ENCODE peak calls at places on chromosomes 6 and 20, in six cellular contexts. B is mammary epithelial cell, T is IMR-90, E is MM.1S, S is colonic mucosa, V is endothelial cell of umbilical vein. O is an unnamed sample.

GRCh38 chr6:43838276-43839036 is 68.4 kb downstream of the VEGFA start:
- DNase-seq in E (peak), V (peak), T (peak), B (peak), S (no peak), O (peak)

GRCh38 chr6:142441716-142442115 is 139.9 kb downstream of the ADGRG6 start:
- DNase-seq in V (no peak), B (no peak), E (no peak), T (no peak), S (no peak), O (no peak)

GRCh38 chr6:96943535-96943934 is 19.0 kb downstream of the KLHL32 start:
- DNase-seq in E (no peak), B (no peak), S (no peak), V (no peak), T (no peak), O (no peak)

GRCh38 chr6:132247381-132248159 is 153.7 kb downstream of the MOXD1 start:
- DNase-seq in V (no peak), S (no peak), T (peak), B (no peak), E (no peak), O (no peak)

GRCh38 chr6:133835901-133836300 is 53.0 kb upstream of the TCF21 start:
- DNase-seq in E (no peak), S (no peak), V (no peak), B (no peak), T (peak), O (no peak)

GRCh38 chr6:108116424-108116780 is 41.9 kb upstream of the OSTM1 start:
- DNase-seq in S (no peak), T (no peak), B (no peak), V (no peak), E (no peak), O (no peak)

GRCh38 chr6:107576852-107577251 is 86.9 kb downstream of the SOBP start:
- DNase-seq in V (peak), S (no peak), T (peak), B (peak), E (no peak), O (no peak)

GRCh38 chr6:22877946-22878705 is 308.8 kb downstream of the HDGFL1 start:
- DNase-seq in E (no peak), V (no peak), B (no peak), T (peak), S (no peak), O (peak)

GRCh38 chr6:154878866-154879491 is 116.1 kb upstream of the TIAM2 start:
- DNase-seq in B (peak), T (peak), V (no peak), S (no peak), E (no peak), O (no peak)

GRCh38 chr20:57809149-57809548 is 99.3 kb upstream of the PMEPA1 start:
- DNase-seq in B (no peak), E (no peak), V (no peak), S (no peak), T (no peak), O (no peak)

GRCh38 chr6:32843321-32843978 is 397 bp downstream of the PSMB8 start:
- DNase-seq in B (no peak), E (no peak), T (no peak), S (no peak), V (no peak), O (peak)

GRCh38 chr6:27605401-27606342 is 132.8 kb upstream of the ZNF184 start:
- DNase-seq in T (peak), B (peak), V (peak), E (no peak), S (peak), O (peak)

GRCh38 chr6:147167009-147167408 is 37.2 kb upstream of the STXBP5 start:
- DNase-seq in V (no peak), S (no peak), T (peak), B (no peak), E (no peak), O (no peak)

GRCh38 chr6:119463081-119463626 is 113.6 kb upstream of the MAN1A1 start:
- DNase-seq in T (no peak), E (peak), S (no peak), B (no peak), V (no peak), O (no peak)

GRCh38 chr6:168785720-168786511 is 344.9 kb downstream of the SMOC2 start:
- DNase-seq in B (no peak), V (no peak), S (no peak), E (no peak), T (no peak), O (no peak)

GRCh38 chr6:113672691-113673149 is 184.4 kb upstream of the MARCKS start:
- DNase-seq in T (peak), E (no peak), S (no peak), V (peak), B (no peak), O (no peak)

GRCh38 chr20:25085756-25086495 is 4.0 kb upstream of the VSX1 start:
- DNase-seq in T (no peak), S (no peak), B (no peak), V (no peak), E (no peak), O (no peak)

GRCh38 chr6:69105288-69105687 is 470.2 kb downstream of the ADGRB3 start:
- DNase-seq in T (no peak), E (no peak), B (no peak), S (no peak), V (no peak), O (peak)
- TF ChIP-seq CTCF in T (peak), E (no peak), B (no peak), S (no peak), V (no peak), O (peak)

DNA sequence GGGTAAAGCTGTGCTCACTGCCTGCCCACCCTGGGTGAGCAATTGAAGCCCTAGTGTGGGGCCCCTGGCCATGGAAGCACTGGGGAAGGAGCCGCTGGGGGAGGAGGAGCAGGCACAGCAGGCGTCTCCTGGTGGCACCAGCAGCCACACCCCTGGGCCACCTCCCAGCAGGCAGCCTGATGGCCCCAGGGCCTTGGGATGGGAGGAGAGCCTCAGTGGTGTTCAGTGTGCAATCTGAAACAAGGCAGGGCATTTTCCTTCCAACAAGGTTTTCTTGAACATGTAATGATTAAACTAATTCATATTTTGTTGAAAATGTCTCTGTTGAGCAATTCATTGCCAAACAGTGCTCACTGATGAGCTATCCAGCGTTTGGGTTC is 151.0 kb downstream of the ZDHHC14 start:
- DNase-seq in B (no peak), T (no peak), E (no peak), S (peak), V (no peak), O (no peak)
- H3K9ac ChIP-seq in B (no peak), T (no peak), E (no peak), S (no peak), V (no peak), O (no peak)

DNA sequence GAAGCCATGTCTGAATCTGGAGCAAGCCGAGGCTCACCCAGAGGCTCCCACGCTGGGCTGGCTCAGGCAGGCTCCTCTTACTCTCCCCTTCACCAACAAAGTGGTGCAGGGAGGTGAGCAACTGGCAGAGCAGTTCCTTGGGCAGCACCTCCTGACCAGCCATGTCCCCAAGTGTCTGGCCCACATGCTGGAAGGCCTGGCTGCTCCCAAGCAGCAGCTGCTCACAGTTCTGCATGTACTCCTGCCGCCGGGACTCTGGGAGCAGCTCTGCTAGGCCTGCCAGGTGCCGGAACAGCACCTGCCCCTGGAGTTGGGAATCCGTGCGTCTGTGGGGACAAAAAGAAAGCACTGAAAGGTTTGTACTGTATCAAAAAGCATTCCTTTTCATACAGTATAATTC is 57.1 kb upstream of the LYRM2 start:
- DNase-seq in B (no peak), T (no peak), E (no peak), S (no peak), V (no peak), O (no peak)
- H3K27ac ChIP-seq in B (no peak), T (no peak), E (no peak), S (no peak), V (no peak), O (no peak)

DNA sequence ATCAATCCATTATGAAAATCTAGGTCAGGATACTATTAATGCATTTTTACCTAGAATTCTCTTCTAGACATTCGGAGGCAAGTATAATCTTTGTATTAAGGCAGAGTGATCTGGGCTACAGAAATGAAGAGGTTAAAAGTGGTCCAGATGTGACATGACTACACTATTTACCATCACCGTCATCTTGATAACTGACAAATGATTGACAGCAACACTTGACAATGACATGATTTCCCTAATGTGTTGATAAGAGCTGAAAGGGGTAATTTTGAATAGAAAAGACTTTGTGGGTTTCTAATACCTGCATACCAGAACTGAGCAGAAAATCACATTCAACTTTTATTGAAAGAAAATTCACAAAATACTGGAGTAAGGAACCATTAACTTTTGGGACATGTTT is 718.9 kb upstream of the MAP3K7 start:
- DNase-seq in V (no peak), B (no peak), E (no peak), T (no peak), S (no peak), O (no peak)
- TF ChIP-seq CTCF in V (no peak), B (no peak), E (no peak), T (no peak), S (no peak), O (no peak)

DNA sequence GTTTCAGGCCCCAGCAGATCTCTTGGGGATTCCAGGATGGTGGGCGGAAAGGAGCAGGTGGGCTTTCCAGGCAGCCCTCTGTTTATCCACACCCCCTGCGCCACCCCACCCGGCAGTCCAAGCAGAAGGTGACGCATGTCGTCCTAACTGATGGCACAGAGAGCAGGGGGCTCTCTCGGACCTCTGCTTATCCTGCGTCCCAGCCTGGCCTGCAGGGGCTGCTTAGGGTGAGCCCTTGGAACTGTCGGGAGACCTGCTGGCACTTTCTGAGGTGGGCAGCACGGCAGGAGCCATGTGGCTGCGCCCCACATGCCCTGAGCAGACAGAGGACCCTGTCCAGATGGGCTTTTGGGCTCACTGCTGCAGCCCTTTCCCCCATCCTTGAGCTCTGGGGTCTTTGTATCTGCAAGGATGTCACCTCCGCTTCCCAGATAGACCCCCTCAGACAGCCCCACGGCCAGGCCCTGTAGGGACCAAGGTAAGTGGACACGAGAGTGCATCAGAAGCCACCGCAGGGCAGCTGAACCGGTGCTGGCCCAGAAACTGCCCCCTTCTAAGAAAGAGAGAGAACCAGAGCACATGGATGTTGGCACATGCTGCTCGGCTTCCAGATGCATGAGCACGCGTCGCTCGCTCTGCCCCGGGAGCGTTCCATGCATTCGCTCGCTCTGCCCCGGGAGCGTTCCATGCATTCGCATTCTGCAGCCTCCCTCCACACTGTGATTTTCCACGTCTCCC is 246.8 kb downstream of the TAF4 start:
- DNase-seq in V (no peak), B (no peak), S (no peak), E (no peak), T (no peak), O (no peak)
- H3K9ac ChIP-seq in V (no peak), B (no peak), S (no peak), E (no peak), T (no peak), O (no peak)

GRCh38 chr20:49379338-49379737 is 101.5 kb upstream of the ZNFX1 start:
- DNase-seq in V (no peak), E (no peak), B (no peak), T (no peak), S (no peak), O (no peak)

GRCh38 chr20:49380245-49380875 is 102.1 kb downstream of the KCNB1 start:
- DNase-seq in S (no peak), T (no peak), B (no peak), E (no peak), V (no peak), O (peak)

GRCh38 chr20:49385471-49385870 is 97.0 kb downstream of the KCNB1 start:
- DNase-seq in V (peak), S (no peak), B (peak), T (peak), E (peak), O (peak)

GRCh38 chr20:49384437-49385434 is 97.7 kb downstream of the KCNB1 start:
- DNase-seq in T (peak), B (no peak), E (peak), V (peak), S (peak), O (peak)

DNA sequence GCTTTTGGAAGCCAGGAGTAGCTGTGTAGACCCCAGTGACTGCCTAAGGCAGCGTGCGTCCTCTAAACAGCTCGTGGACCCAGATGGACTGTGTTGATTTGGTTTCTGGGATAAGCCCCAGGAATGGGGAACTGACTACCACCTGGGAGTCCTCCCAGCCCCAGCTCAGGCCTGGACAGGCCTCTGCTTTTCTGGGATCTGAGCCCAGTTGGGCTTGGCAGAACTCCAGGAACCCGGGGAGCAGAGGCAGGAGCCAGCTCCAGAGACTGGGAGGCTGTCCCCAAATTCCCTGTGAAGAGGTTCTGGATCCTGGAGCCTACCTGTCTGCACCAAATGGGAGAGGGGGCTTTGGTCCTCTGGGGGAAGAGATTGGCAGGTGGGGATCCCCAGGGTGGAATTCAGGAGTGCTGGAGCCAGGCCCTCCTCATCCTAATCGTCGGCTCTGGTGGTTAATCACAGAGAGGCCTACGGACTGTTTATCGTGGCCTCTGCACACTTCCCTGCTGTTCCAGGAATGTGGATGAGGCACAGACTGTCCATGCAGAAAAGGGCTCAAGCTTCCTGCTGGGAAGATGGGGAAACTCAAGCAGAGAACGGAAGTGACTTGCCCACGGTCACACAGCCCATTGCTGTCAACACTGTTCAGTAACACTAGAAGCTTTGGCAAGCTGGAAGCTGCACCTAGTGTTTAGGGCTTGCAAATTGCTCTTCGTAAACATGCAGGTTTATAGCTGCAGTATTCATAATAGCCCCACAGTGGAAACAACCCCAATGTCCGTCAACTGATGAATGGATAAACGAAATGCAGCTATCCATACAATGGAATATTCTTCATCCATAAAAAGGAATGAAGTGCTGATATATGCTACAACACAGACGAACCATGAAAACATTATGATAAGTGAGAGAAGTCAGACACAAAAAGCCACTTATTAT is 100.6 kb downstream of the KCNB1 start:
- DNase-seq in V (no peak), T (peak), E (no peak), S (peak), B (peak), O (no peak)
- H3K27ac ChIP-seq in V (no peak), T (no peak), E (no peak), S (no peak), B (no peak), O (no peak)

GRCh38 chr6:2746557-2747061 is 4.1 kb downstream of the MYLK4 start:
- DNase-seq in T (no peak), B (no peak), E (no peak), S (no peak), V (no peak), O (peak)

GRCh38 chr6:2744778-2745177 is 5.9 kb downstream of the MYLK4 start:
- DNase-seq in B (no peak), T (no peak), V (no peak), S (no peak), E (no peak), O (no peak)

GRCh38 chr6:2745246-2745645 is 5.5 kb downstream of the MYLK4 start:
- DNase-seq in S (no peak), T (no peak), V (no peak), E (no peak), B (no peak), O (no peak)

GRCh38 chr6:2743280-2744205 is 7.2 kb downstream of the MYLK4 start:
- DNase-seq in S (no peak), B (no peak), E (no peak), T (no peak), V (no peak), O (no peak)

DNA sequence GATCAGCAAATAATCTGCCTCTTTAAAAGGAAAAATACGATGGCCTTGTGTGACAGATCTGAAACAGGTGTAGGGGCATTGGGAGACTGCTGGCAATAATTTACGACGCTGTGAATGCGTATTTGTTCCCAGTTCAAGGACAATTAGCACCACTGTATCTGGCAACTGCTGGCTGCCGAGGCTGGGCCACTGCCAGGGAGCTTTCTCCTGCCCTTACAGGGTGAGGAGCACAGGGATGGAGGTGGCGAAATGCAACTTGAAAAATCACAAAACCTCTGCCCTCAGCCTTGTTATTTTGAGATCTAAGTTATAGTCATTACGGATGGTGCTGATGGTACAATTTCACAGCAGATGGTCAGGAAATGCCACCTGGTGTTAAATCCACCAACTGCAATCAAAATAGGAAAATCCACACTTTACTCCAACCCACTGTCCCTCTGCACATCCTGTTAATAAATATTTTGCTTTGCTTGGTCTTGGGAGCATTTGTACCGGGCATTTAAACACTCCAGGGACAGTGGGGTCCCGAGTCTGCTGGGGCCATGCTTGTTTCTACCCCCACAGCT is 6.4 kb downstream of the MYLK4 start:
- DNase-seq in E (no peak), V (no peak), S (no peak), B (no peak), T (no peak), O (no peak)
- TF ChIP-seq CTCF in E (no peak), V (peak), S (no peak), B (peak), T (peak), O (peak)

GRCh38 chr6:148830614-148831013 is 83.8 kb downstream of the UST start:
- DNase-seq in T (no peak), V (no peak), S (no peak), B (no peak), E (no peak), O (no peak)

GRCh38 chr6:148829415-148830101 is 82.7 kb downstream of the UST start:
- DNase-seq in B (no peak), T (peak), S (no peak), E (no peak), V (no peak), O (no peak)

GRCh38 chr6:148831531-148831930 is 84.7 kb downstream of the UST start:
- DNase-seq in T (peak), B (peak), S (no peak), E (no peak), V (no peak), O (no peak)

GRCh38 chr6:148828047-148828446 is 81.2 kb downstream of the UST start:
- DNase-seq in V (no peak), E (no peak), B (no peak), S (no peak), T (no peak), O (no peak)

GRCh38 chr6:148831064-148831463 is 84.2 kb downstream of the UST start:
- DNase-seq in B (peak), T (no peak), E (no peak), V (no peak), S (no peak), O (no peak)
- H3K9ac ChIP-seq in B (no peak), T (no peak), E (no peak), V (no peak), S (no peak), O (no peak)